ENCODE peak calls at places on chromosomes 5 and 9, in eight cellular contexts. S is Calu3; J is hepatic stellate cell; L is CD8-positive, alpha-beta memory T cell; G is psoas muscle; N is effector memory CD8-positive, alpha-beta T cell; F is left ventricle myocardium inferior; A is stimulated activated CD4-positive, alpha-beta T cell treated with anti-CD3 and anti-CD28 coated beads, Interleukin-2, amount 100 ng/mL, for 24 hours. E is an unnamed sample.
A peak's percentile ranks its signal among the peaks of the same experiment; 100 is the strongest.

GRCh38 chr9:134914501-134914834 is 3.2 kb downstream of the FCN1 start:
- DNase-seq in N (no peak), A (peak; percentile 4), J (no peak), F (no peak), S (no peak), L (no peak), G (no peak), E (no peak)

GRCh38 chr9:120366646-120367019 is 213.3 kb downstream of the CDK5RAP2 start:
- DNase-seq in A (no peak), G (peak; percentile 50), F (no peak), L (no peak), J (peak; percentile 89), S (peak; percentile 7), N (no peak), E (no peak)

GRCh38 chr5:21154526-21154925 is 1166.5 kb upstream of the CDH18 start:
- DNase-seq in G (no peak), N (no peak), A (no peak), J (no peak), F (no peak), L (no peak), S (peak; percentile 16), E (no peak)

GRCh38 chr9:27572918-27573698 is at the start of gene C9orf72:
- DNase-seq in G (peak; percentile 78), F (peak; percentile 80), N (peak; percentile 81), J (peak; percentile 62), L (peak; percentile 87), S (peak; percentile 73), A (peak; percentile 87), E (peak; percentile 83)

GRCh38 chr9:18626046-18626698 is 152.2 kb downstream of the ADAMTSL1 start:
- DNase-seq in N (no peak), G (no peak), S (no peak), J (no peak), L (no peak), A (no peak), F (no peak), E (no peak)

GRCh38 chr9:2857564-2858198 is 13.8 kb upstream of the PUM3 start:
- DNase-seq in S (peak; percentile 62), F (peak; percentile 23), L (peak; percentile 37), G (peak; percentile 23), A (peak; percentile 74), N (peak; percentile 57), J (peak; percentile 64), E (peak; percentile 78)

GRCh38 chr9:109270441-109270840 is 50.4 kb downstream of the EPB41L4B start:
- DNase-seq in N (no peak), L (no peak), F (no peak), A (no peak), G (no peak), J (no peak), S (no peak), E (no peak)

GRCh38 chr5:78591227-78591626 is 57.3 kb downstream of the LHFPL2 start:
- DNase-seq in S (no peak), F (no peak), L (no peak), A (no peak), J (peak; percentile 56), N (no peak), G (no peak), E (no peak)

GRCh38 chr5:132294728-132295504 is 722 bp downstream of the SLC22A4 start:
- DNase-seq in G (peak; percentile 82), L (peak; percentile 28), J (peak; percentile 71), S (peak; percentile 87), F (peak; percentile 46), N (peak; percentile 42), A (peak; percentile 79), E (peak; percentile 48)

GRCh38 chr5:173778784-173779304 is 109.3 kb upstream of the CPEB4 start:
- DNase-seq in F (no peak), A (no peak), G (no peak), S (peak; percentile 40), L (no peak), J (no peak), N (no peak), E (no peak)

GRCh38 chr9:129474740-129475404 is 146.0 kb downstream of the C9orf50 start:
- DNase-seq in N (no peak), L (no peak), A (no peak), S (no peak), J (no peak), F (no peak), G (no peak), E (no peak)

GRCh38 chr5:74608754-74609576 is 31.6 kb downstream of the ENC1 start:
- DNase-seq in L (no peak), F (no peak), J (no peak), N (no peak), G (no peak), S (no peak), A (no peak), E (no peak)

GRCh38 chr5:164672931-164673694 is 1167.7 kb downstream of the MAT2B start:
- DNase-seq in S (no peak), J (no peak), F (no peak), A (no peak), N (no peak), G (no peak), L (no peak), E (no peak)

GRCh38 chr5:117954341-117954740 is 1034.0 kb downstream of the DTWD2 start:
- DNase-seq in F (no peak), J (no peak), G (no peak), N (no peak), S (no peak), L (no peak), A (no peak), E (no peak)

GRCh38 chr9:115944166-115944948 is 209.2 kb upstream of the PAPPA start:
- DNase-seq in N (no peak), G (peak; percentile 82), F (peak; percentile 82), J (peak; percentile 42), L (no peak), S (no peak), A (no peak), E (no peak)

GRCh38 chr5:153523196-153523595 is 32.7 kb downstream of the GRIA1 start:
- DNase-seq in J (no peak), F (no peak), L (no peak), S (no peak), G (no peak), N (no peak), A (no peak), E (no peak)

GRCh38 chr9:122307036-122307435 is 42.4 kb downstream of the MRRF start:
- DNase-seq in A (no peak), F (no peak), L (no peak), G (no peak), S (no peak), J (no peak), N (no peak), E (no peak)

E was measured in activated CD4-positive, alpha-beta T cell treated with anti-CD3 and anti-CD28 coated beads, Interleukin-2, amount 10 ng/mL, durations not matched to agents 7 days and 5 days.